ENCODE peak calls at places on chromosomes 12 and 14, in eight cellular contexts. One of them, this sample, is unnamed.
A peak's percentile ranks its signal among the peaks of the same experiment; 100 is the strongest.

GRCh38 chr12:115956236-115956635 is 321.3 kb downstream of the MED13L start:
- DNase-seq in brain microvascular endothelial cell: no peak
- DNase-seq in C1 segment of cervical spinal cord: no peak
- DNase-seq in HCT116: no peak
- DNase-seq in head of caudate nucleus: no peak
- DNase-seq in CD4-positive, alpha-beta T cell: no peak
- DNase-seq in stimulated activated CD4-positive, alpha-beta T cell treated with anti-CD3 and anti-CD28 coated beads, Interleukin-2, amount 100 ng/mL, for 48 hours: no peak
- DNase-seq in NCI-H460: no peak
- DNase-seq in this sample: no peak

GRCh38 chr14:68141531-68142088 is 322.0 kb downstream of the RAD51B start:
- DNase-seq in C1 segment of cervical spinal cord: no peak
- DNase-seq in stimulated activated CD4-positive, alpha-beta T cell treated with anti-CD3 and anti-CD28 coated beads, Interleukin-2, amount 100 ng/mL, for 48 hours: no peak
- DNase-seq in brain microvascular endothelial cell: no peak
- DNase-seq in CD4-positive, alpha-beta T cell: no peak
- DNase-seq in head of caudate nucleus: no peak
- DNase-seq in NCI-H460: no peak
- DNase-seq in HCT116: peak; percentile 60
- DNase-seq in this sample: no peak

GRCh38 chr14:94582199-94582750 is 1.0 kb downstream of the SERPINA5 start:
- DNase-seq in brain microvascular endothelial cell: no peak
- DNase-seq in NCI-H460: no peak
- DNase-seq in stimulated activated CD4-positive, alpha-beta T cell treated with anti-CD3 and anti-CD28 coated beads, Interleukin-2, amount 100 ng/mL, for 48 hours: no peak
- DNase-seq in C1 segment of cervical spinal cord: no peak
- DNase-seq in head of caudate nucleus: no peak
- DNase-seq in HCT116: no peak
- DNase-seq in CD4-positive, alpha-beta T cell: no peak
- DNase-seq in this sample: no peak

GRCh38 chr12:21891763-21892217 is 49.4 kb downstream of the ABCC9 start:
- DNase-seq in stimulated activated CD4-positive, alpha-beta T cell treated with anti-CD3 and anti-CD28 coated beads, Interleukin-2, amount 100 ng/mL, for 48 hours: no peak
- DNase-seq in HCT116: no peak
- DNase-seq in head of caudate nucleus: peak; percentile 44
- DNase-seq in CD4-positive, alpha-beta T cell: no peak
- DNase-seq in C1 segment of cervical spinal cord: no peak
- DNase-seq in NCI-H460: no peak
- DNase-seq in brain microvascular endothelial cell: no peak
- DNase-seq in this sample: peak; percentile 59

GRCh38 chr14:33062881-33063280 is 124.2 kb downstream of the NPAS3 start:
- DNase-seq in stimulated activated CD4-positive, alpha-beta T cell treated with anti-CD3 and anti-CD28 coated beads, Interleukin-2, amount 100 ng/mL, for 48 hours: no peak
- DNase-seq in CD4-positive, alpha-beta T cell: no peak
- DNase-seq in NCI-H460: no peak
- DNase-seq in C1 segment of cervical spinal cord: no peak
- DNase-seq in head of caudate nucleus: no peak
- DNase-seq in brain microvascular endothelial cell: peak; percentile 2
- DNase-seq in HCT116: no peak
- DNase-seq in this sample: no peak

GRCh38 chr12:52416788-52417187 is 10.7 kb upstream of the KRT82 start:
- DNase-seq in HCT116: no peak
- DNase-seq in stimulated activated CD4-positive, alpha-beta T cell treated with anti-CD3 and anti-CD28 coated beads, Interleukin-2, amount 100 ng/mL, for 48 hours: no peak
- DNase-seq in CD4-positive, alpha-beta T cell: no peak
- DNase-seq in brain microvascular endothelial cell: no peak
- DNase-seq in head of caudate nucleus: no peak
- DNase-seq in C1 segment of cervical spinal cord: no peak
- DNase-seq in NCI-H460: no peak
- DNase-seq in this sample: no peak

GRCh38 chr12:1205512-1206060 is 214.6 kb downstream of the ERC1 start:
- DNase-seq in brain microvascular endothelial cell: peak; percentile 14
- DNase-seq in NCI-H460: no peak
- DNase-seq in C1 segment of cervical spinal cord: no peak
- DNase-seq in head of caudate nucleus: no peak
- DNase-seq in HCT116: no peak
- DNase-seq in stimulated activated CD4-positive, alpha-beta T cell treated with anti-CD3 and anti-CD28 coated beads, Interleukin-2, amount 100 ng/mL, for 48 hours: no peak
- DNase-seq in CD4-positive, alpha-beta T cell: no peak
- DNase-seq in this sample: no peak

GRCh38 chr12:43978546-43978945 is 142.7 kb downstream of the TMEM117 start:
- DNase-seq in HCT116: no peak
- DNase-seq in CD4-positive, alpha-beta T cell: no peak
- DNase-seq in stimulated activated CD4-positive, alpha-beta T cell treated with anti-CD3 and anti-CD28 coated beads, Interleukin-2, amount 100 ng/mL, for 48 hours: no peak
- DNase-seq in brain microvascular endothelial cell: no peak
- DNase-seq in head of caudate nucleus: no peak
- DNase-seq in NCI-H460: no peak
- DNase-seq in C1 segment of cervical spinal cord: no peak
- DNase-seq in this sample: no peak

GRCh38 chr12:46577063-46577776 is 204.6 kb upstream of the SLC38A2 start:
- DNase-seq in NCI-H460: no peak
- DNase-seq in head of caudate nucleus: no peak
- DNase-seq in HCT116: no peak
- DNase-seq in C1 segment of cervical spinal cord: no peak
- DNase-seq in brain microvascular endothelial cell: no peak
- DNase-seq in CD4-positive, alpha-beta T cell: no peak
- DNase-seq in stimulated activated CD4-positive, alpha-beta T cell treated with anti-CD3 and anti-CD28 coated beads, Interleukin-2, amount 100 ng/mL, for 48 hours: no peak
- DNase-seq in this sample: no peak

GRCh38 chr12:98894412-98895085 is 249.5 kb downstream of the APAF1 start:
- DNase-seq in stimulated activated CD4-positive, alpha-beta T cell treated with anti-CD3 and anti-CD28 coated beads, Interleukin-2, amount 100 ng/mL, for 48 hours: no peak
- DNase-seq in HCT116: no peak
- DNase-seq in CD4-positive, alpha-beta T cell: no peak
- DNase-seq in C1 segment of cervical spinal cord: peak; percentile 46
- DNase-seq in NCI-H460: no peak
- DNase-seq in head of caudate nucleus: peak; percentile 87
- DNase-seq in brain microvascular endothelial cell: no peak
- DNase-seq in this sample: no peak

GRCh38 chr12:53004582-53004981 is 1.7 kb upstream of the EIF4B start:
- DNase-seq in brain microvascular endothelial cell: no peak
- DNase-seq in CD4-positive, alpha-beta T cell: no peak
- DNase-seq in head of caudate nucleus: no peak
- DNase-seq in HCT116: no peak
- DNase-seq in C1 segment of cervical spinal cord: no peak
- DNase-seq in stimulated activated CD4-positive, alpha-beta T cell treated with anti-CD3 and anti-CD28 coated beads, Interleukin-2, amount 100 ng/mL, for 48 hours: no peak
- DNase-seq in NCI-H460: no peak
- DNase-seq in this sample: no peak

GRCh38 chr14:93064411-93065271 is 51.1 kb downstream of the ITPK1 start:
- DNase-seq in HCT116: no peak
- DNase-seq in NCI-H460: no peak
- DNase-seq in CD4-positive, alpha-beta T cell: no peak
- DNase-seq in C1 segment of cervical spinal cord: no peak
- DNase-seq in head of caudate nucleus: peak; percentile 70
- DNase-seq in brain microvascular endothelial cell: peak; percentile 57
- DNase-seq in stimulated activated CD4-positive, alpha-beta T cell treated with anti-CD3 and anti-CD28 coated beads, Interleukin-2, amount 100 ng/mL, for 48 hours: no peak
- DNase-seq in this sample: no peak

GRCh38 chr12:58916153-58916709 is 4.1 kb downstream of the LRIG3 start:
- DNase-seq in HCT116: no peak
- DNase-seq in CD4-positive, alpha-beta T cell: no peak
- DNase-seq in NCI-H460: no peak
- DNase-seq in stimulated activated CD4-positive, alpha-beta T cell treated with anti-CD3 and anti-CD28 coated beads, Interleukin-2, amount 100 ng/mL, for 48 hours: no peak
- DNase-seq in head of caudate nucleus: no peak
- DNase-seq in C1 segment of cervical spinal cord: no peak
- DNase-seq in brain microvascular endothelial cell: no peak
- DNase-seq in this sample: no peak

GRCh38 chr14:33566082-33566481 is 384.8 kb downstream of the EGLN3 start:
- DNase-seq in stimulated activated CD4-positive, alpha-beta T cell treated with anti-CD3 and anti-CD28 coated beads, Interleukin-2, amount 100 ng/mL, for 48 hours: no peak
- DNase-seq in NCI-H460: no peak
- DNase-seq in head of caudate nucleus: no peak
- DNase-seq in brain microvascular endothelial cell: no peak
- DNase-seq in C1 segment of cervical spinal cord: no peak
- DNase-seq in HCT116: no peak
- DNase-seq in CD4-positive, alpha-beta T cell: no peak
- DNase-seq in this sample: no peak

This sample was measured in left cardiac atrium.